ENCODE peak calls at places on chromosomes 1 and 21, in four cellular contexts. Q is adrenal gland, W is body of pancreas, Y is Calu3. L is an unnamed sample.

GRCh38 chr1:234538062-234538731 is 59.2 kb upstream of the TARBP1 start:
- DNase-seq in Q (no peak), W (peak; percentile 64), Y (no peak), L (no peak)

GRCh38 chr1:42168397-42168682 is 3.8 kb upstream of the GUCA2A start:
- DNase-seq in Q (no peak), W (no peak), Y (no peak), L (no peak)

GRCh38 chr1:117147856-117148588 is 26.5 kb upstream of the TRIM45 start:
- DNase-seq in Q (no peak), W (no peak), Y (no peak), L (no peak)

GRCh38 chr1:167401260-167401873 is 117.0 kb downstream of the CD247 start:
- DNase-seq in Q (peak; percentile 51), W (peak; percentile 71), Y (peak; percentile 73), L (peak; percentile 20)

GRCh38 chr1:18612088-18612487 is 18.6 kb upstream of the PAX7 start:
- DNase-seq in Q (no peak), W (no peak), Y (no peak), L (no peak)

GRCh38 chr1:42211224-42211623 is 46.7 kb upstream of the GUCA2A start:
- DNase-seq in Q (no peak), W (no peak), Y (no peak), L (no peak)

GRCh38 chr1:110148961-110149360 is 1.3 kb upstream of the SLC6A17 start:
- DNase-seq in Q (no peak), W (no peak), Y (peak; percentile 11), L (no peak)

GRCh38 chr1:5903680-5904079 is 88.5 kb downstream of the NPHP4 start:
- DNase-seq in Q (no peak), W (no peak), Y (no peak), L (no peak)

GRCh38 chr1:153355445-153356071 is 2.1 kb upstream of the S100A9 start:
- DNase-seq in Q (no peak), W (peak; percentile 32), Y (peak; percentile 76), L (no peak)

GRCh38 chr1:153356392-153357075 is 1.1 kb upstream of the S100A9 start:
- DNase-seq in Q (peak; percentile 11), W (no peak), Y (no peak), L (no peak)

GRCh38 chr1:153352523-153352922 is 3.9 kb upstream of the PGLYRP4 start:
- DNase-seq in Q (peak; percentile 68), W (peak; percentile 71), Y (peak; percentile 73), L (peak; percentile 48)

GRCh38 chr1:153354515-153355193 is 3.0 kb upstream of the S100A9 start:
- DNase-seq in Q (peak; percentile 10), W (no peak), Y (no peak), L (no peak)

DNA sequence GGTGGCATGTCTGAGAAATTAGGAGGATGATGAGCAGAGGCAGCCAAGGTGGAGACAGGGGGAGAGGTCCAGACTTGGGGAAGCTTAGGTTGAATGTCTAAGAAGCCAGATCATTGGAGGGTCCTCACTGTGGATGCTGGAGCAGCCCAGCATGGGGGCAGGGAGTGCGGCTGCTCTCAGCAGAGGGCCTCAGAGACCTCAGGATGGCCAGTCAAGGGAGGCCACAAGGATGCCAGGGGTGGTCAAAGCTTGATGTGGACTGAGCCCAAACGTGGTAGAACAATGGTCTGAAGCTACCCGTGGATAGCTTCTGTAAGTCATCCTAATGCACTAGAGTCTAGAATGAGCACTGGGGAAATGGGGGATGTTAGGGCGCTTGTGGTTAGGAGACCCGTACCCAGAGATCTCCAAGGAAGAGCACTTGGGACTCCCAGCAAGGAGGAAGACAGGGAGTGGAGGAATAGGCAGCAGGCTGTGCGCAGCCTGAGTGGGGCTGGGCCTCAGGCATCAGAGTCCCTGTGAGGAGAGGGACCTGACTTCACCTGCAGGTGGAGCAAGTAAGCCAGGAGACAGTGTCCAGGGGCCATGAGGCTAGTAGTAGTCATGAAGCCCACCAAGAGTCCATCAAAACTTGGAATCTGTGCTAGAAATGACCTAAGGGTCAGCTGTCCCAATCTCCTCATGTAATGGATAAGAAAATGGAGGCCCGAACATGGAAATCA is 4.3 kb upstream of the S100A9 start:
- DNase-seq in Q (peak; percentile 12), W (no peak), Y (peak; percentile 56), L (no peak)
- TF ChIP-seq CTCF in Q (no peak), W (no peak), Y (peak; percentile 52), L (peak; percentile 57)

GRCh38 chr1:50901872-50902271 is 58.2 kb downstream of the FAF1 start:
- DNase-seq in Q (no peak), W (no peak), Y (no peak), L (no peak)
- TF ChIP-seq CTCF in Q (no peak), W (no peak), Y (no peak), L (no peak)

DNA sequence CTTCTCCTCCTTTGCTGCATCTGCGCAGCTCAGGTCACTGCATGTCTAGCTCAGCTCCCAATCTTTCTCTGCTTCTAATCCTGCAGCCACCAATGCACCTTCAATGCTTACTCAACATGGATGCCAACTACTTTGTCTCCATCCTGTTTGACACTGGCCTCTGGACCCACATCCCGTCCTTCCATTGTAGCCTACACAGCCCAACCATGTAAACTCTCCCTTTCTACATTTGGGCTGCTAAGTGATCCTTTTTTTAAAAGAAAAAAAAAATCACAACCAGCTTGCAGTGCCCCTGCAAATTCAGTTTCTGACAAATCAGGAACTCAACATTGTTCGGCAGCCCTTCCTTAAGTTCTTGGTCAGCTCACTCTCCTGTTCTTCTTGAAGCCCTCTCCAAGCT is 9.4 kb upstream of the CRABP2 start:
- DNase-seq in Q (no peak), W (no peak), Y (no peak), L (no peak)
- TF ChIP-seq CTCF in Q (no peak), W (no peak), Y (no peak), L (no peak)

DNA sequence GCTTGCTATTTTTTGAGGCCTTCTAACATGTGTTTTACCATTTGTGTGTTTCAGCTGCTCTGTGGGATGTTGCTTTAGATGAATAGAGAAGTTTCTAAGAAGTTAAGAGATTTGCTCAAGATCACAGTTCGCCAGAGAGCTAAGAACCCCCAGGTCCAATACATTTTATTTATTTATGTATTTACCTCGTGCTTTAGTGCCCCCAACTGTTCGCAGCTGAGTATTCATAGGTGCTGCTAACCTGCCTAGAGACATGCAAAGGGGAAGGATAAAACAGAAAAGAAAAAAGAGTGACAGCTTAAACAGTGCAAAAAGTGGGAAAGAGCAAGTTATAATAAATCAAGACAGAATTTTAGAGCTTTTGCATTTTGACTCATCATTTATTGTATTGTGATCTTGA is 31.1 kb downstream of the NFYC start:
- DNase-seq in Q (no peak), W (no peak), Y (no peak), L (no peak)
- TF ChIP-seq CTCF in Q (no peak), W (no peak), Y (no peak), L (no peak)

DNA sequence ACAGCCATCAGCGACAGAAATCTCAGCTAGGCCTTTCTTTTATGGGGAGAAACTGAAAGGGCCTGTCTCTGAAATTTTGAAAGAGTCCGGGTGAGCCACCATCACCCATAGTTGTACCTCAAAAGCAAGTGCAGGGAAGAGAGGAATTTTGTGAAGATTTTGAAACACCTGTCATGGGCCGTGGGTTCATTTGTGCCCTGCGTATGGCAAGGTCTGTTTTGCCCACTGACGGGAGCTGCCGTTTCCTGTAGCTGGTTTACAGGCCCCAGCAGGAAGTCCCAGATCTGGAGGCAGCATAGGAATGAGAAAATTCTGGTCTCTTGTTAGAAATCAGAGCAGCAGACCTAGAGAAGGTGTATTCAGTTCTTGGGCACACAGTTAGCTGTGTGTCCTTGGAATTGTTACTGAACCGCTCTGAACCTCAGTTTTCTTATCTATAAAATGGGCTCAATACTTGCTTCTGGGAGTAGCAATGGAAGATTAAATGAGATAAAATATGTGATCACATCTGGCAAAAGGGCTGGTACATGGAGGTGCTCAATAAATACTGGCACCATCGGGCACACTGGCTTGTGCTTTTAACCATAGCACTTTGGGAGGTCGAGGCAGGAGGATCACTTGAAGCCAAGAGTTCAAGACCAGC is 52.5 kb downstream of the MAN1C1 start:
- DNase-seq in Q (no peak), W (no peak), Y (no peak), L (no peak)
- TF ChIP-seq CTCF in Q (no peak), W (no peak), Y (no peak), L (no peak)

DNA sequence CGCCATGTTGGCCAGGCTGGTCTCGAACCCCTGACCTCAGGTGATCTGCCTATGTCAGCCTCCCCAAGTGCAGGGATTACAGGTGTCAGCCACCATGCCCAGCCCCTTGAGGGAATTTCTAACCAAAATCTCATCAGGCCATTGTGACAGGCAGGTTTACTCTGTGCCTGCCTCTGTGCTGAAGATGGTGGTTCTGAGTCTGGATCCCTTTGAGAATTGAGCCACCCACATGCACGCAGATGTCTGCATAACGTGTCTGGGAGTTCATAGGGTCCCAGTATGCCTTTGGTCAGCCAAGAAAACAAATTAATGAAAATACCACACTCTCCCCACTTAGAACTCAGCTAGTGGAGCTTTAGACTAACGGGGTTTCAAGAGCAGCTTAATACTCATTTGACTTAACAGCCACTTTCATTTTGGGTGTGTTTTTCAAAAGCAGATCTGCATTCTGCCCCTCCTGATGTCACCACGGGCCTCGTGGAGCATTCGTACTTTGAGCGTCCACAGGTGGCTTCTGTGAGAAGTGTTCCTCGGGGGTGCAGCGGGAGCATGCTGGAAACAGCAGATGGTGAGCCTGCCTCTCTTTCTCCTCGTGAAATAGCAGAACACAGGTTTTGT is 45.3 kb downstream of the DIP2A start:
- DNase-seq in Q (no peak), W (no peak), Y (no peak), L (no peak)
- TF ChIP-seq CTCF in Q (no peak), W (no peak), Y (no peak), L (no peak)

GRCh38 chr1:43286533-43286932 is 1.2 kb upstream of the C1orf210 start:
- DNase-seq in Q (no peak), W (no peak), Y (no peak), L (no peak)

GRCh38 chr1:43284065-43284464 is 1.3 kb downstream of the C1orf210 start:
- DNase-seq in Q (no peak), W (no peak), Y (no peak), L (no peak)

GRCh38 chr1:43284711-43285110 is 670 bp downstream of the C1orf210 start:
- DNase-seq in Q (no peak), W (no peak), Y (no peak), L (no peak)

GRCh38 chr1:43286115-43286514 is 734 bp upstream of the C1orf210 start:
- DNase-seq in Q (no peak), W (no peak), Y (no peak), L (no peak)

DNA sequence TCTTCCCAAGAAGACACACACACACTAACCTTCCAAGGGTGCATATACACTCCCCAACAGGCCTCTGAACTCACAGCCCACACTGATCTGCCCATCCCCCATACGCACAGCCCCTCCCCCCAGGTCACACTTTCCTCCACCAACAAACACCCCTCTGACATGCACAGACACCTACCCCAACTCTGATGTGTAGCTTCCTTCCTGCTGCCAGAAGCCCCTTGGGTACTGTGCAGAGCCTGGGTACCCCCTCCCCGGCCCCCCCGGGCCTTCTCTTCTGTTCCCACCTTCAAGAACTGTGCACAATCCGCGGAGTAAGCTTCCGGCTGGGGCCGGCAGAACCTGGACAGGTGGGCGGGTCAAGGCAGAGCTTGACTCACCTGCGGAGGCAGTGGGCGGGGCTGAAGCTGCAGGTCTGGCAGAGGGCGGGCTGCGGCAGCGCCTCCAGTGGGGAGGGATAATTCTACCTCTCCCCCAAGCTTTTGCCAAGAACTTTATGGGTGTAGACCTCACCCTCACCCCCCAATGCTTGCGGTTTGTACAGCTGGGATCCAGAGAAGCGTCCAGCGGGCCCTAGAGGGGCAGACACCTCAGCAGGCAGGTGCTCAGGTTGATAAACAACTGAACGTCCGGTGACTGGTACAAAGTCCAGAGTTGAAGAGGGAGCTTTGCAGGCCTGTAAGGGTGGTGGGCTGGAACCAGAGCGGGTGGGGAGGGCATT is at the start of gene C1orf210:
- DNase-seq in Q (no peak), W (peak; percentile 97), Y (peak; percentile 97), L (peak; percentile 90)
- TF ChIP-seq CTCF in Q (no peak), W (peak; percentile 72), Y (peak; percentile 67), L (peak; percentile 60)

L was measured in progenitor cell of endocrine pancreas.